ENCODE peak calls at places on chromosomes 16 and 17, in four cellular contexts. L is heart right ventricle, T is tibial artery, D is esophagus squamous epithelium. S is an unnamed sample. For H3K27me3 and H3K4me1, the result is how much of the 10 kb centered on the place peaks cover.

GRCh38 chr17:69581061-69581955 is 166.8 kb downstream of the MAP2K6 start:
- DNase-seq in L (no peak), T (no peak), D (no peak), S (no peak)

GRCh38 chr16:58551496-58551895 is 36.2 kb downstream of the SETD6 start:
- DNase-seq in T (no peak), L (peak), D (no peak), S (no peak)

GRCh38 chr16:1338119-1338730 is 4.8 kb downstream of the BAIAP3 start:
- DNase-seq in D (no peak), T (no peak), L (no peak), S (no peak)

GRCh38 chr17:59561042-59561441 is 4.4 kb upstream of the DHX40 start:
- DNase-seq in T (no peak), D (no peak), L (no peak), S (peak)

GRCh38 chr17:36907407-36907806 is 29.9 kb upstream of the LHX1 start:
- DNase-seq in D (no peak), T (no peak), L (no peak), S (no peak)

GRCh38 chr16:31118223-31119155 is 1.0 kb downstream of the KAT8 start:
- DNase-seq in D (no peak), T (no peak), L (no peak), S (no peak)

GRCh38 chr16:29029168-29029994 is 44.5 kb downstream of the LAT start:
- DNase-seq in D (no peak), L (no peak), T (no peak), S (no peak)

GRCh38 chr17:21200590-21201301 is 13.2 kb downstream of the TMEM11 start:
- DNase-seq in T (no peak), D (no peak), L (no peak), S (no peak)

GRCh38 chr17:20967776-20968175 is 75.0 kb downstream of the USP22 start:
- DNase-seq in L (no peak), D (no peak), T (no peak), S (no peak)

GRCh38 chr17:70355185-70355584 is 185.9 kb downstream of the KCNJ2 start:
- DNase-seq in D (no peak), L (no peak), T (no peak), S (no peak)

GRCh38 chr17:33292981-33293867 is at the start of gene ASIC2:
- DNase-seq in T (peak), L (no peak), D (no peak), S (no peak)
- H3K27me3 ChIP-seq in T (half or more), L (half or more), D (half or more), S (under half)

GRCh38 chr17:39866013-39866730 is 1.8 kb upstream of the ZPBP2 start:
- DNase-seq in D (no peak), L (no peak), T (no peak), S (no peak)

GRCh38 chr17:39868554-39868942 is 546 bp downstream of the ZPBP2 start:
- DNase-seq in T (no peak), D (no peak), L (no peak), S (no peak)

GRCh38 chr17:39863918-39864746 is at the start of gene IKZF3:
- DNase-seq in T (peak), L (peak), D (no peak), S (peak)

GRCh38 chr17:39867891-39868553 is at the start of gene ZPBP2:
- DNase-seq in D (no peak), L (no peak), T (no peak), S (no peak)

DNA sequence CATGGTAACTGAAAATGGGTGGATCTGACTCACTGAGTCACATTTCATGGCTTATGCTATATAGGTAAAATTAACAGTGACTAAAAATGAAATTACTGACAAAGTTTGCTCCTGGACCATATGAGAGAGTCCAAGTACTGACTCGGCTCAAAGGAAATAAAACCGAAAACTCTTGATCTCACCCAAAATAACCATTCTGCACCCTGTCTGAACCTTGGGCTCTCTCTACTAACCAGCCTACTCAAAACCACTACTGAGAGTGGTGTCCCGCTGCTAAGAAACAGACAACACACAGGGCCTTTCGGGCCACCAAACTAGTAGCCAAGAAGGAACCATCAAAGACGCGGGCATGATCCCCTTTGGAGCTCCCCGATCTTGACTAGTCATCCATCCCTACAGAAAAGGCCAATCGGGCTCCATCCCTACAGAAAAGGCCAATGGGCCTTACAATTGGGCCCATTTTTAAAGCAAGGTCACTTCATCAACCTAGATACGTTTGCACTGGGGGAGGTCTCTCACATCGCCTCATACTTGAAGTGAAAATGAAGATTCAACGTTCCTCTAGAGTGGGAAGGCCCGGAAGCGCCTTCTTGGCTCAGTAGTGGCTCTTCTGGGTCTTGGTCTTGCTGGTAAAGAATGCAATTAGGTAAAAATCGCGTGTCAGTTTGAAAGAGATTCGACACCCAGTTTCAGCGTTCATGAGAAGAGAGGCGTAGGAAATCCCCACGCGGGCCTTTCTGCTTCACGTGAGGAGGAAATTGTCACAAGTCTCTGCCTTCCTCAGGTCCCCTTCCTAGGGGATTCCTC is 715 bp upstream of the ZPBP2 start:
- DNase-seq in D (no peak), T (no peak), L (no peak), S (no peak)
- H3K4me3 ChIP-seq in D (peak), T (no peak), L (no peak), S (no peak)

GRCh38 chr17:15655162-15655561 is 28.9 kb downstream of the TRIM16 start:
- DNase-seq in D (no peak), T (no peak), L (no peak), S (no peak)
- H3K4me1 ChIP-seq in D (under half), T (under half), L (under half), S (under half)

DNA sequence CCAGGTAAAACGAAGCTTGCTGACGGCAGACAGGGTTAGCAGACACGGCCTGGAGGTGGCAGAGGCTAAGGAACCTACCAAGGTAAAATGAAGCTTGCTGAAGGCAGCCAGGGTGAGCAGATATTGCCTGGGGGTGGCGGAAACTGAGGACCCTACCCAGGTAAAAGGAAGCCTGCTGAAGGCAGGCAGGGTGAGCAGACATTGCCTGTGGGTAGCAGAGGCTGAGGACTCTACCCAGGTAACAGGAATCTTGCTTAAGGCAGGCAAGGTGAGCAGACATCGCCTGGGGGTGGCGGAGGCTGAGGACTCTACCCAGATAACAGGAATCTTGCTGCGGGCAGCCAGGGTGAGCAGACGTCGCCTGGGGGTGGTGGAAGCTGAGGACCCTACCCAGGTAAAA is 2.6 kb upstream of the GCGR start:
- DNase-seq in D (no peak), L (no peak), T (no peak), S (no peak)
- H3K27me3 ChIP-seq in D (half or more), L (half or more), T (half or more), S (under half)

GRCh38 chr16:27110524-27110896 is 43.8 kb downstream of the C16orf82 start:
- DNase-seq in D (no peak), T (no peak), L (peak), S (no peak)
- H3K4me3 ChIP-seq in D (no peak), T (no peak), L (peak), S (no peak)

GRCh38 chr17:79835953-79836951 is 3.0 kb downstream of the CBX4 start:
- DNase-seq in D (no peak), T (no peak), L (no peak), S (peak)

GRCh38 chr17:79835470-79835899 is 3.8 kb downstream of the CBX4 start:
- DNase-seq in D (no peak), L (no peak), T (no peak), S (no peak)

GRCh38 chr17:79837888-79838540 is 1.2 kb downstream of the CBX4 start:
- DNase-seq in L (peak), D (no peak), T (no peak), S (no peak)

GRCh38 chr17:79838541-79839274 is 532 bp downstream of the CBX4 start:
- DNase-seq in L (peak), T (peak), D (no peak), S (no peak)

DNA sequence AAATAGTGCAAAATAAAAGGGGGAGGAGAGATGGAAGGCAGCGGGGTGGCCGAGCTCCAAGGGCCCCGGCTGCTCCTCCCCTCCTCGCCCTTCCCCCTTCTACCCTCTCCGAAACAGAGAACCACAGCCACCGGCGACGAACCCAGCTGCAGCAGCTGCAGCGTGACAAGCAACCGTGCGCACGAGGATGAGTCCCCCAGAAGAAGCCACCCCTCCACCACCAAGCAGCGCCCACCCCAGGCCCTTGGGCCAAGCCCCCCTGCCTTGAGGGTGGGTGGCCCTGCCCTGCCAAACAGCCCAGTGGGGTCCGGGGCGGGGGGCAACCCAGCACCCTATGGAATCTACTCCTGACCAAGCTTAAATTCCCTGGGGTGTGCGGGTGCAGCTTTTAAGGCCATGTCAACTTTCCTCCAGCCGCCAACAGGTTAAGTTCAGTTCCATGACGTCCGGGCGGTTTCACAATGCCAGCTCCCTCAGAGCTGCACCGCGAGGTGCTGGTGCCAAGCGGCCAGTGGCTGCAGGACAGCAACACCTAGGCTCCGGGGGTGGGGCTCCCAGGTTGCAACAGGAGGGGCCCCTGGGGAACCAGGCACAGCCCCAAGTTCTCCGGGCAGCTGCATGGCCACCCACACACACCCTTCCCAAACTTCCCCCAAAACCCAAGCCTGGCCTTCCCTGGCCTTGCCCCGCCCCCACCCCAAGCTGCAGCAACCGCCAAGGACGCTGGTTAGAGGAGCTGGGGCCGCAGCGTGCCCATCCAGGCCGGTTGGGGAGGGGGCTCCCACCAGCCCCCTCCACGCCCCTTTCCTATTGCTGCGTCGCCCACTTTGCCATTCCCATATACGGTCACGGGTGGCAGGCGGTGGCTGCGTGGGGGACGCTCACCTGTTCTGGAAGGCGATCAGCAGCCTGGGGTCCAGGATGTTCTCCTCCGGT is 2.0 kb downstream of the CBX4 start:
- DNase-seq in L (peak), T (peak), D (no peak), S (no peak)
- H3K4me1 ChIP-seq in L (half or more), T (under half), D (half or more), S (under half)

DNA sequence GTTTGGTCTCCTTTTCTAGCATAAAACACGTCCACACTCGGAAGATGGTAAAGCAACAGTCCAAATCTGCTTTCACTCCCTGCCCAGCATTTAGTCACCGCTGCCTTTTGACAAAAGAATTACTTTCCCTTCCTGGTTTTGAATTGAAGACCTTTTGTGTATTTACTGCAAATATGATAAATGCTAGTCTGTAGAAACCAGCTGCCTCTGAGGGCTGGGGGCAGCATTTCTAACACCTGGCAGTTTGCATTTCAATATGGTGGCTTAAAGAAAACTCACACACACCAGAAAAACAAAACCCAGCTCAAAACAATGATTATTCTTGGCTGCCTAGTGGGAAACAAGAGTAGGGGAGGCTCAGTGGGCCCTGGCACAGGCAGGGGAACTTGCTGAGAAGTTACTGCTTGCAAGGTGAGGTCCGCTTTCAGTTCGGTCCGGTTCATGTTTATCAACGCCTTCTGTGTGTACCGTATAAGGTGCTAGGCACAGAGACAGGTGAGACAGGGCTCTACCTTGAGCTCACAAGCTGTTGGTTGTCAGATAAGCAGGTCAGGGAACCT is 57.0 kb downstream of the MSI2 start:
- DNase-seq in L (no peak), D (no peak), T (no peak), S (no peak)
- H3K27me3 ChIP-seq in L (under half), D (under half), T (under half), S (under half)